ENCODE peak calls at places on chromosomes 7 and 10, in eight cellular contexts. G, Q, V, C, T, J, B and E are unnamed samples. For H3K4me1 and H3K27me3, the result is how much of the 10 kb centered on the place peaks cover.

GRCh38 chr10:44725404-44725803 is 185.7 kb upstream of the TMEM72 start:
- DNase-seq in Q (no peak), B (no peak), V (no peak), T (no peak), C (no peak), J (peak), G (peak), E (no peak)

GRCh38 chr7:91685544-91685943 is 195.0 kb downstream of the MTERF1 start:
- DNase-seq in V (no peak), Q (no peak), B (no peak), G (peak), C (no peak), J (peak), T (no peak), E (no peak)

GRCh38 chr7:32043688-32044087 is 26.5 kb downstream of the PDE1C start:
- DNase-seq in G (peak), C (no peak), Q (no peak), B (no peak), V (no peak), T (no peak), J (peak), E (no peak)

GRCh38 chr10:6592080-6592479 is 12.0 kb upstream of the PRKCQ start:
- DNase-seq in T (no peak), C (no peak), G (no peak), V (no peak), J (no peak), Q (no peak), B (no peak), E (no peak)

GRCh38 chr7:37432240-37432917 is 16.3 kb downstream of the ELMO1 start:
- DNase-seq in Q (no peak), B (no peak), C (no peak), V (no peak), J (no peak), G (no peak), T (no peak), E (no peak)

GRCh38 chr10:124125305-124126116 is 32.1 kb upstream of the CHST15 start:
- DNase-seq in Q (no peak), T (no peak), V (no peak), G (peak), J (peak), C (no peak), B (no peak), E (no peak)

GRCh38 chr10:16933799-16934198 is 116.6 kb upstream of the RSU1 start:
- DNase-seq in G (no peak), B (peak), V (peak), T (no peak), Q (no peak), J (no peak), C (no peak), E (no peak)

GRCh38 chr10:45439365-45439764 is 65.3 kb downstream of the ALOX5 start:
- DNase-seq in J (no peak), G (no peak), T (no peak), B (no peak), C (no peak), V (no peak), Q (no peak), E (no peak)

GRCh38 chr10:112802411-112803060 is 147.5 kb upstream of the TCF7L2 start:
- DNase-seq in C (no peak), T (no peak), Q (no peak), V (no peak), J (no peak), G (no peak), B (no peak), E (no peak)

GRCh38 chr7:152866791-152867481 is 107.4 kb downstream of the ACTR3B start:
- DNase-seq in T (no peak), C (no peak), Q (no peak), B (no peak), J (no peak), G (no peak), V (no peak), E (no peak)

GRCh38 chr10:68135922-68136718 is 26.8 kb downstream of the MYPN start:
- DNase-seq in C (no peak), J (peak), Q (no peak), G (peak), B (no peak), T (peak), V (peak), E (no peak)

GRCh38 chr7:66326501-66327180 is 121.5 kb downstream of the TPST1 start:
- DNase-seq in J (peak), B (no peak), G (peak), T (no peak), Q (no peak), V (no peak), C (no peak), E (peak)

GRCh38 chr7:154843670-154844237 is 159.2 kb downstream of the PAXIP1 start:
- DNase-seq in B (no peak), V (no peak), Q (no peak), T (no peak), C (no peak), J (no peak), G (no peak), E (no peak)

GRCh38 chr10:98299341-98299740 is 31.3 kb upstream of the LOXL4 start:
- DNase-seq in Q (no peak), J (no peak), G (no peak), T (no peak), B (no peak), V (no peak), C (no peak), E (peak)

GRCh38 chr7:103823084-103823483 is 166.4 kb downstream of the RELN start:
- DNase-seq in V (no peak), T (no peak), G (no peak), B (no peak), Q (no peak), J (no peak), C (no peak), E (no peak)

GRCh38 chr7:108537229-108537628 is 11.3 kb upstream of the PNPLA8 start:
- DNase-seq in G (no peak), C (no peak), J (no peak), B (no peak), T (no peak), V (no peak), Q (no peak), E (no peak)

GRCh38 chr10:6917125-6917524 is 337.0 kb upstream of the PRKCQ start:
- DNase-seq in T (no peak), G (no peak), V (no peak), C (no peak), J (no peak), B (no peak), Q (no peak), E (no peak)

GRCh38 chr10:11255796-11256444 is 238.2 kb downstream of the CELF2 start:
- DNase-seq in C (no peak), Q (no peak), J (no peak), T (no peak), V (peak), B (no peak), G (no peak), E (no peak)

GRCh38 chr7:29116801-29117200 is 29.5 kb downstream of the CPVL start:
- DNase-seq in G (no peak), T (no peak), Q (no peak), J (no peak), C (no peak), B (no peak), V (no peak), E (no peak)

GRCh38 chr10:71975891-71976725 is 11.9 kb downstream of the CHST3 start:
- DNase-seq in Q (no peak), B (peak), C (no peak), J (peak), T (no peak), G (peak), V (no peak), E (no peak)

GRCh38 chr7:41503438-41503837 is 199.5 kb downstream of the INHBA start:
- DNase-seq in J (peak), C (no peak), B (no peak), T (no peak), Q (no peak), G (peak), V (no peak), E (no peak)

GRCh38 chr7:104482362-104483042 is 154.1 kb downstream of the LHFPL3 start:
- DNase-seq in G (no peak), J (no peak), C (no peak), T (peak), Q (no peak), V (no peak), B (no peak), E (no peak)

GRCh38 chr10:101257121-101257890 is 28.0 kb upstream of the LBX1 start:
- DNase-seq in C (no peak), Q (no peak), V (no peak), B (no peak), T (no peak), J (no peak), G (no peak), E (no peak)

GRCh38 chr7:32532716-32533115 is 37.4 kb downstream of the AVL9 start:
- DNase-seq in T (no peak), B (no peak), Q (peak), G (no peak), C (no peak), J (no peak), V (no peak), E (no peak)

GRCh38 chr10:21953585-21954057 is 49.9 kb downstream of the DNAJC1 start:
- DNase-seq in T (no peak), V (no peak), Q (no peak), G (peak), J (peak), C (no peak), B (no peak), E (no peak)

GRCh38 chr7:102912742-102913141 is at the start of gene LRRC17:
- DNase-seq in G (peak), C (no peak), T (no peak), Q (no peak), V (peak), B (peak), J (peak), E (no peak)

GRCh38 chr7:120337308-120337907 is 64.4 kb downstream of the KCND2 start:
- DNase-seq in J (peak), V (no peak), Q (no peak), B (no peak), T (no peak), C (no peak), G (no peak), E (peak)

GRCh38 chr10:46542567-46543323 is 13.7 kb downstream of the GPRIN2 start:
- DNase-seq in G (no peak), T (peak), V (no peak), Q (peak), J (no peak), B (peak), C (no peak), E (peak)

GRCh38 chr7:106282374-106282773 is 2.4 kb downstream of the NAMPT start:
- DNase-seq in B (no peak), G (no peak), Q (no peak), J (no peak), C (no peak), T (no peak), V (no peak), E (no peak)

GRCh38 chr10:117168135-117168674 is 29.1 kb upstream of the KCNK18 start:
- DNase-seq in J (peak), Q (peak), G (peak), C (peak), T (peak), V (peak), B (peak), E (peak)

GRCh38 chr7:45563804-45564461 is 10.2 kb upstream of the ADCY1 start:
- DNase-seq in G (no peak), V (no peak), T (no peak), J (no peak), B (no peak), Q (no peak), C (no peak), E (no peak)

GRCh38 chr10:103676058-103676785 is 179.2 kb downstream of the SH3PXD2A start:
- DNase-seq in B (no peak), T (peak), G (peak), V (no peak), J (peak), C (no peak), Q (no peak), E (peak)
- H3K4me1 ChIP-seq in B (under half), T (under half), G (under half), V (half or more), J (under half), C (under half), Q (under half), E (under half)

GRCh38 chr7:5666361-5666760 is 115.1 kb downstream of the RNF216 start:
- DNase-seq in Q (no peak), T (no peak), J (no peak), G (no peak), V (no peak), B (no peak), C (no peak), E (no peak)
- H3K4me3 ChIP-seq in Q (no peak), T (no peak), J (no peak), G (no peak), V (no peak), B (no peak), C (no peak), E (no peak)

GRCh38 chr7:151174246-151175046 is 7.0 kb upstream of the GBX1 start:
- DNase-seq in T (no peak), Q (no peak), C (no peak), B (peak), V (peak), J (no peak), G (peak), E (peak)

GRCh38 chr7:151175793-151176311 is 8.4 kb upstream of the GBX1 start:
- DNase-seq in B (no peak), T (no peak), V (no peak), C (no peak), Q (no peak), J (no peak), G (no peak), E (peak)

GRCh38 chr7:151175047-151175792 is 7.7 kb upstream of the GBX1 start:
- DNase-seq in J (no peak), T (no peak), B (no peak), V (no peak), G (no peak), C (no peak), Q (no peak), E (peak)

GRCh38 chr7:151173386-151174245 is 6.1 kb upstream of the GBX1 start:
- DNase-seq in V (no peak), J (no peak), C (no peak), G (no peak), B (no peak), T (no peak), Q (no peak), E (no peak)

GRCh38 chr7:151172273-151173141 is 5.0 kb upstream of the GBX1 start:
- DNase-seq in G (peak), V (peak), J (peak), Q (peak), C (peak), T (peak), B (peak), E (peak)
- H3K27me3 ChIP-seq in G (under half), V (half or more), J (under half), Q (half or more), C (under half), T (under half), B (under half), E (under half)

DNA sequence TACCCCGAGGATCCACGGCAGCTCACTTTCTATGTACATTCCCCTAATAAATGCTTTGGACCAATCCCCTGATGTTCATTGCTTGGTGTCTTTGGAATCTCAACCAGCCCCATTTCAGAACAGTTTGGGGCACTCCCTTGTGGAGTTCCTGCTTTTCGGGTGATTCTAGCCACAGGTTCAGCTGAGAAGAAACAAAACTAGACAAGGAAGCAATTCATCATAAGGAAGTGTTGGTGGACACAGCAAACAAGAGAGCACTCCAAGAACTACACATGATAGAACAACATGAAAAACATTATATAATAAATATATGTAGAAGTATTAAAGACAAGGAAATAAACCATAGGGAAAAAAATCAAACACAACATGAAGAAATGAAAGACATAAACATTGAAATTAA is 6.0 kb upstream of the CCDC136 start:
- DNase-seq in Q (no peak), G (no peak), C (no peak), T (no peak), J (no peak), B (no peak), V (no peak), E (no peak)
- H3K4me1 ChIP-seq in Q (under half), G (under half), C (under half), T (under half), J (under half), B (under half), V (under half), E (under half)

DNA sequence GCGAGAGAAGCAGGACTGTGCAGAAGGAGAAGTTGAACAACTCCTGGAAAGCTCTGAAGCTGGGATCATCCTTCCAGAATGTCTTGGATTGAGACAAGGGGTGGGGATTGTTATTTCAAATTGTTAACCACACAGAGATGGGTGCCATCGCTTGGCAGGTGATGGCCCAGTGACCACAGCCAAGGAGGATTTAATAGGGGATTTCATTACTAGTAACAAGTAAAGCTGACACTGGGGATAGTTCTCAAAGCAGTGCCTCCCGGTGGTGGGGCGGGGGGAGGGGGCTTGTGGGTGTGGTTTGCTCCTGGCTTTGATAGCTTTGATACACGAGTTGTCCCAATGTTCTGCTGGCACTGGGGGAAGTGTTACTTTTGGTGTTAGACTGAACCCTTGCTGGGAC is 59.2 kb downstream of the ZNF503 start:
- DNase-seq in T (no peak), V (no peak), J (no peak), Q (no peak), C (no peak), B (no peak), G (no peak), E (no peak)
- H3K4me3 ChIP-seq in T (no peak), V (no peak), J (no peak), Q (no peak), C (no peak), B (no peak), G (no peak), E (no peak)